ENCODE peak calls at places on chromosomes 2 and 18, in four cellular contexts. Z, O, F and I are unnamed samples.

GRCh38 chr2:15218423-15219086 is 342.6 kb downstream of the NBAS start:
- DNase-seq in Z (no peak), O (no peak), F (no peak), I (no peak)

GRCh38 chr2:119644186-119644585 is 34.8 kb upstream of the TMEM177 start:
- DNase-seq in Z (no peak), O (no peak), F (no peak), I (no peak)

GRCh38 chr18:50729326-50729725 is 90.5 kb downstream of the MRO start:
- DNase-seq in Z (no peak), O (no peak), F (no peak), I (no peak)

GRCh38 chr2:229636568-229636967 is 77.8 kb downstream of the DNER start:
- DNase-seq in Z (no peak), O (no peak), F (no peak), I (no peak)

GRCh38 chr18:28607991-28608390 is 431.1 kb upstream of the CDH2 start:
- DNase-seq in Z (no peak), O (no peak), F (no peak), I (no peak)

GRCh38 chr2:100140582-100140981 is 1.8 kb downstream of the AFF3 start:
- DNase-seq in Z (no peak), O (no peak), F (no peak), I (no peak)

GRCh38 chr2:64325852-64326577 is 127.9 kb upstream of the LGALSL start:
- DNase-seq in Z (no peak), O (peak), F (no peak), I (no peak)

GRCh38 chr2:79982445-79982844 is 322.1 kb downstream of the LRRTM1 start:
- DNase-seq in Z (no peak), O (no peak), F (no peak), I (no peak)

GRCh38 chr18:52874774-52875173 is 534.8 kb downstream of the DCC start:
- DNase-seq in Z (no peak), O (no peak), F (no peak), I (no peak)

GRCh38 chr18:48531979-48532378 is 6.9 kb upstream of the CTIF start:
- DNase-seq in Z (no peak), O (no peak), F (no peak), I (no peak)

GRCh38 chr2:139296672-139297209 is 516.6 kb upstream of the NXPH2 start:
- DNase-seq in Z (no peak), O (no peak), F (peak), I (no peak)

GRCh38 chr2:179376881-179377280 is 112.2 kb upstream of the SESTD1 start:
- DNase-seq in Z (no peak), O (no peak), F (no peak), I (no peak)

DNA sequence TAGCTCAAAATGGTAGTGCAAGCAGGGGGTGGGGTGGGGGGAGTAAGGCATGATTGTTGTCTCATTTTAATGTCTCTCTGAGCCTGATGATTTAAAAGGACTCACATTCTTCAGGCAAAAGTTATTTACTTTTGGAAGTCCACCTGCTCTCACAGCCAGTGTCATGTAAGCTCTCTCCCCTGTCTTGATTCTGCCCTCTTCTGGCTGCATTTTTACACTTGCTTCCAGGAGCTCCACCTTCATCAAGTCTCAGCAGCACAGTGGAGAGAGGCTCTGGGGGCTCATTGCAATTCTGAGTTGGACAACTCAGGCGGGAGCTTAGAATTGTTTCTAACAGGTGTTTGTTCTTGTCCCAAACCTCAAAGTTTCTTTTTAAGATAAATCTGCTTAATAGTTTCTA is 39.2 kb downstream of the GNAL start:
- DNase-seq in Z (no peak), O (no peak), F (no peak), I (no peak)
- TF ChIP-seq CTCF in Z (no peak), O (peak), F (peak), I (peak)

GRCh38 chr18:9722691-9723090 is 14.6 kb downstream of the RAB31 start:
- DNase-seq in Z (no peak), O (no peak), F (no peak), I (no peak)
- TF ChIP-seq CTCF in Z (peak), O (peak), F (peak), I (no peak)

GRCh38 chr2:47000679-47001075 is 85.1 kb upstream of the MCFD2 start:
- DNase-seq in Z (no peak), O (no peak), F (no peak), I (no peak)
- TF ChIP-seq CTCF in Z (no peak), O (no peak), F (no peak), I (no peak)

GRCh38 chr2:46094689-46095088 is 202.5 kb upstream of the EPAS1 start:
- DNase-seq in Z (no peak), O (no peak), F (no peak), I (no peak)

GRCh38 chr2:46091961-46092667 is 205.1 kb upstream of the EPAS1 start:
- DNase-seq in Z (no peak), O (no peak), F (no peak), I (no peak)

GRCh38 chr2:46087492-46087891 is 209.7 kb upstream of the EPAS1 start:
- DNase-seq in Z (no peak), O (no peak), F (no peak), I (no peak)

GRCh38 chr2:46086578-46087070 is 210.6 kb upstream of the EPAS1 start:
- DNase-seq in Z (no peak), O (no peak), F (no peak), I (no peak)

GRCh38 chr2:46091004-46091403 is 206.2 kb upstream of the EPAS1 start:
- DNase-seq in Z (no peak), O (no peak), F (no peak), I (no peak)
- TF ChIP-seq CTCF in Z (no peak), O (no peak), F (peak), I (peak)